ENCODE peak calls at places on chromosomes 11 and 22, in five cellular contexts. One of them, this sample, is unnamed.

GRCh38 chr11:2142300-2142759 is 3.1 kb upstream of the IGF2 start:
- DNase-seq in right lobe of liver: no peak
- DNase-seq in epithelial cell of esophagus: peak
- DNase-seq in fibroblast of mammary gland: peak
- DNase-seq in heart left ventricle: no peak
- DNase-seq in this sample: peak

GRCh38 chr11:70014291-70014690 is 63.8 kb upstream of the ANO1 start:
- DNase-seq in right lobe of liver: peak
- DNase-seq in epithelial cell of esophagus: no peak
- DNase-seq in fibroblast of mammary gland: no peak
- DNase-seq in heart left ventricle: no peak
- DNase-seq in this sample: no peak

GRCh38 chr11:93585758-93586157 is 42.6 kb upstream of the SMCO4 start:
- DNase-seq in right lobe of liver: peak
- DNase-seq in epithelial cell of esophagus: peak
- DNase-seq in fibroblast of mammary gland: peak
- DNase-seq in heart left ventricle: no peak
- DNase-seq in this sample: peak

GRCh38 chr22:25698461-25698860 is 43.5 kb upstream of the MYO18B start:
- DNase-seq in right lobe of liver: no peak
- DNase-seq in epithelial cell of esophagus: no peak
- DNase-seq in fibroblast of mammary gland: no peak
- DNase-seq in heart left ventricle: no peak
- DNase-seq in this sample: no peak

GRCh38 chr11:71996946-71997345 is 1.8 kb upstream of the IL18BP start:
- DNase-seq in right lobe of liver: peak
- DNase-seq in epithelial cell of esophagus: no peak
- DNase-seq in fibroblast of mammary gland: no peak
- DNase-seq in heart left ventricle: peak
- DNase-seq in this sample: no peak

GRCh38 chr11:2666828-2667570 is 32.8 kb downstream of the KCNQ1OT1 start:
- DNase-seq in right lobe of liver: no peak
- DNase-seq in epithelial cell of esophagus: no peak
- DNase-seq in fibroblast of mammary gland: peak
- DNase-seq in heart left ventricle: no peak
- DNase-seq in this sample: no peak

GRCh38 chr22:46436595-46437163 is 100.7 kb downstream of the CELSR1 start:
- DNase-seq in right lobe of liver: no peak
- DNase-seq in epithelial cell of esophagus: peak
- DNase-seq in fibroblast of mammary gland: peak
- DNase-seq in heart left ventricle: no peak
- DNase-seq in this sample: peak

GRCh38 chr11:21771097-21771496 is 421.8 kb upstream of the ANO5 start:
- DNase-seq in right lobe of liver: no peak
- DNase-seq in epithelial cell of esophagus: peak
- DNase-seq in fibroblast of mammary gland: no peak
- DNase-seq in heart left ventricle: no peak
- DNase-seq in this sample: no peak

GRCh38 chr11:100546714-100547113 is 140.4 kb upstream of the ARHGAP42 start:
- DNase-seq in right lobe of liver: no peak
- DNase-seq in epithelial cell of esophagus: peak
- DNase-seq in fibroblast of mammary gland: peak
- DNase-seq in heart left ventricle: no peak
- DNase-seq in this sample: peak

DNA sequence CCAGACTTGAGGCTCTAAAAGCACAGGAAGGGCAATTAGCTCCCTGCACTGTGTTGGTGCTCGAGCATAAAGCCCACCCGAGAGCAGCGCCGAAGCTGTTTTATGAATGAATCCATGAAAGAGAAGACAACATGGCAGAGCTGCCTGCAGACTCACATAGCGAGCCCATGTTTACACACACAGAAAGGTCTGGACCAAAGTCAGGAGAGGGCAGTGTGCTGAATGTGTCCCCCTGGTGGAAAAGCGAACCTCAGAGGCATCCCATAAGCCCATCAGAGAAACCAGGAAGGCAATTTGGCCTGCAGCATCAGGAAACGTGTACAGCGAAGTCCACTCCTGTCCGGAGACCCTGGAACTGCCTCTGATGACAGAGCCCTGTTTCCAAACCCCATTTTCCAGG is 37.1 kb downstream of the CHRDL2 start:
- DNase-seq in right lobe of liver: no peak
- DNase-seq in epithelial cell of esophagus: no peak
- DNase-seq in fibroblast of mammary gland: no peak
- DNase-seq in heart left ventricle: no peak
- DNase-seq in this sample: no peak
- TF ChIP-seq CTCF in right lobe of liver: peak
- TF ChIP-seq CTCF in epithelial cell of esophagus: no peak
- TF ChIP-seq CTCF in fibroblast of mammary gland: peak
- TF ChIP-seq CTCF in heart left ventricle: no peak
- TF ChIP-seq CTCF in this sample: peak

GRCh38 chr22:21937821-21938070 is 14.9 kb downstream of the PPM1F start:
- DNase-seq in right lobe of liver: no peak
- DNase-seq in epithelial cell of esophagus: peak
- DNase-seq in fibroblast of mammary gland: peak
- DNase-seq in heart left ventricle: no peak
- DNase-seq in this sample: no peak
- H3K4me3 ChIP-seq in right lobe of liver: no peak
- H3K4me3 ChIP-seq in epithelial cell of esophagus: no peak
- H3K4me3 ChIP-seq in fibroblast of mammary gland: peak
- H3K4me3 ChIP-seq in heart left ventricle: peak
- H3K4me3 ChIP-seq in this sample: peak

GRCh38 chr22:20882855-20883254 is 24.0 kb downstream of the SNAP29 start:
- DNase-seq in right lobe of liver: no peak
- DNase-seq in epithelial cell of esophagus: no peak
- DNase-seq in fibroblast of mammary gland: no peak
- DNase-seq in heart left ventricle: no peak
- DNase-seq in this sample: no peak

GRCh38 chr22:20885017-20885556 is 26.3 kb downstream of the SNAP29 start:
- DNase-seq in right lobe of liver: no peak
- DNase-seq in epithelial cell of esophagus: no peak
- DNase-seq in fibroblast of mammary gland: no peak
- DNase-seq in heart left ventricle: no peak
- DNase-seq in this sample: no peak

GRCh38 chr22:20881231-20881630 is 22.4 kb downstream of the SNAP29 start:
- DNase-seq in right lobe of liver: no peak
- DNase-seq in epithelial cell of esophagus: peak
- DNase-seq in fibroblast of mammary gland: peak
- DNase-seq in heart left ventricle: no peak
- DNase-seq in this sample: no peak

GRCh38 chr22:20884454-20884853 is 25.6 kb downstream of the SNAP29 start:
- DNase-seq in right lobe of liver: no peak
- DNase-seq in epithelial cell of esophagus: no peak
- DNase-seq in fibroblast of mammary gland: no peak
- DNase-seq in heart left ventricle: no peak
- DNase-seq in this sample: no peak

GRCh38 chr22:20881869-20882815 is 23.3 kb downstream of the SNAP29 start:
- DNase-seq in right lobe of liver: no peak
- DNase-seq in epithelial cell of esophagus: no peak
- DNase-seq in fibroblast of mammary gland: no peak
- DNase-seq in heart left ventricle: no peak
- DNase-seq in this sample: no peak
- TF ChIP-seq CTCF in right lobe of liver: no peak
- TF ChIP-seq CTCF in epithelial cell of esophagus: no peak
- TF ChIP-seq CTCF in fibroblast of mammary gland: no peak
- TF ChIP-seq CTCF in heart left ventricle: no peak
- TF ChIP-seq CTCF in this sample: no peak

GRCh38 chr11:128483211-128483788 is 104.1 kb downstream of the ETS1 start:
- DNase-seq in right lobe of liver: no peak
- DNase-seq in epithelial cell of esophagus: no peak
- DNase-seq in fibroblast of mammary gland: no peak
- DNase-seq in heart left ventricle: no peak
- DNase-seq in this sample: no peak
- H3K4me3 ChIP-seq in right lobe of liver: no peak
- H3K4me3 ChIP-seq in epithelial cell of esophagus: no peak
- H3K4me3 ChIP-seq in fibroblast of mammary gland: no peak
- H3K4me3 ChIP-seq in heart left ventricle: no peak
- H3K4me3 ChIP-seq in this sample: no peak

GRCh38 chr11:64631675-64632074 is 40.7 kb downstream of the SLC22A12 start:
- DNase-seq in right lobe of liver: no peak
- DNase-seq in epithelial cell of esophagus: no peak
- DNase-seq in fibroblast of mammary gland: no peak
- DNase-seq in heart left ventricle: no peak
- DNase-seq in this sample: no peak

GRCh38 chr11:64629103-64629502 is 38.1 kb downstream of the SLC22A12 start:
- DNase-seq in right lobe of liver: no peak
- DNase-seq in epithelial cell of esophagus: no peak
- DNase-seq in fibroblast of mammary gland: no peak
- DNase-seq in heart left ventricle: no peak
- DNase-seq in this sample: no peak

GRCh38 chr11:64628596-64628995 is 37.6 kb downstream of the SLC22A12 start:
- DNase-seq in right lobe of liver: no peak
- DNase-seq in epithelial cell of esophagus: no peak
- DNase-seq in fibroblast of mammary gland: no peak
- DNase-seq in heart left ventricle: no peak
- DNase-seq in this sample: no peak

GRCh38 chr11:64632237-64632636 is 41.2 kb downstream of the SLC22A12 start:
- DNase-seq in right lobe of liver: no peak
- DNase-seq in epithelial cell of esophagus: no peak
- DNase-seq in fibroblast of mammary gland: no peak
- DNase-seq in heart left ventricle: no peak
- DNase-seq in this sample: no peak

GRCh38 chr11:64629796-64630562 is 39.0 kb downstream of the SLC22A12 start:
- DNase-seq in right lobe of liver: no peak
- DNase-seq in epithelial cell of esophagus: peak
- DNase-seq in fibroblast of mammary gland: no peak
- DNase-seq in heart left ventricle: no peak
- DNase-seq in this sample: no peak
- TF ChIP-seq CTCF in right lobe of liver: no peak
- TF ChIP-seq CTCF in epithelial cell of esophagus: no peak
- TF ChIP-seq CTCF in fibroblast of mammary gland: no peak
- TF ChIP-seq CTCF in heart left ventricle: no peak
- TF ChIP-seq CTCF in this sample: no peak

DNA sequence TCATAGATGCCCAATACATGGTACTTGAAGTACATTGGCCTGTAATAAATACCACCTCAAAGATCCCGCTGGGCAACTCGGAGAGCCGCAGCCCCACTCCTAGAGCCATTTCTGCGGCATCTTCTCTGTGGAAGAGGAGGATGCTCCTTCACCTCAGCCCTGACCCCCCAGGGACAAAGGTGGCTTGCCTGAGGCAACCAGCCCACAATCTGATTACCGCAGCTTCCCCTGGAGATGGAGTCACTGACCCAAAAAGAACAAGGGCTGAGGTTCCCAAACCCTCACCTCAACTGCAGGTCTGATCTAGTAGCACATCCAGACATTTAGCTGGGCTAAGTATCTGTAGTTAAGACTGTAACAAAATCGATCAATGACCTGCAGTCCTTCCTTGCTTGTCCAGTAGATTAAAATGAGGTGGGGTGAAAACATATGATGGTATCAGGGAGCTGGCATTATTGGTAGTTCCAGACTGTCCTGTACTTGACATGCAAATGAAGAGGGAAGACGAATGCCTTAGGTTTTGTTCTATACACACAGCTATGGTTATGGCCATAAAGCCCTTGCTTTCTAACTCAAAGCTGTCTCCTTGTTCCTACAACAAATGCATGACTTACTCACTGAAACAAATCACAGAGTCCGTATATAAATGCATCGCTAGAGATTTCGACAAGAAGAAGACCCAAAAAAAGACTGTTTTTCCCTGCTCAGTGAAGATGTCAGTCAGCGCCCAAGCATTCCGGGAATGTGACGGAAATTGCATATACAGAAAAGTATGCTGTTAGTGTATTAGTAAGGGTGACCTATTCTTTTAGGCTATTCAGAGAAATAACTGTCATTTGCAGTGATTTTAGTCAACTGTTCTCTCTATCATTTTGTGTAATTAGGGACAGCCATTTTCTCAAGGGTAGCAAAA is 33.7 kb downstream of the C11orf71 start:
- DNase-seq in right lobe of liver: no peak
- DNase-seq in epithelial cell of esophagus: peak
- DNase-seq in fibroblast of mammary gland: peak
- DNase-seq in heart left ventricle: no peak
- DNase-seq in this sample: peak
- H3K4me3 ChIP-seq in right lobe of liver: no peak
- H3K4me3 ChIP-seq in epithelial cell of esophagus: no peak
- H3K4me3 ChIP-seq in fibroblast of mammary gland: no peak
- H3K4me3 ChIP-seq in heart left ventricle: no peak
- H3K4me3 ChIP-seq in this sample: no peak

DNA sequence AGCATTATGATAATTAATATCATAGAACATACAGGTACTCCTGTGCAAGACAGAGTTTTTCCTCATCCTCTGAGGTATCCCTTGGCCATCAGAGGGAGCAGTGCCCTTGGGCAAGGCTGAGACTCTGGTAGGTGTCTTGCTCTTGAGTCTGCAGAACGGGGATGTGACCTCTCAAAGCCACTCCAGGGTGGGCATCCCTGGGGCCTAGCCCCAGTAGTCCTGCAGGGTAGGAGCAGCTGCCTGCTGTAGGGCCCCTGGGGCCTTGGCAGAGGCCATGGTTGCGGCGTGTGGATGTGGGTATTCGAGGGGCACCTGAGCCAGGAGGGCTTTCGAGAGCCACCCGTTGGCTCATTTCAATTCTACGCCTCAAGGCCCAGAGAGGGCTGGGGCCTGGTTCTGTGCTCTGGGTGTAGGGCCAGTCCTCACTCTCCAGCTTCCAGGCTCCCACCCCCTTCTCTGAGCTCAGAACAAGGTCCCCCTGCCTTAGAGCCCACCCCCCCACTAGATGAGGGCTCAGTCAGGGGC is 7.7 kb upstream of the OMP start:
- DNase-seq in right lobe of liver: peak
- DNase-seq in epithelial cell of esophagus: no peak
- DNase-seq in fibroblast of mammary gland: no peak
- DNase-seq in heart left ventricle: peak
- DNase-seq in this sample: no peak
- TF ChIP-seq CTCF in right lobe of liver: no peak
- TF ChIP-seq CTCF in epithelial cell of esophagus: no peak
- TF ChIP-seq CTCF in fibroblast of mammary gland: no peak
- TF ChIP-seq CTCF in heart left ventricle: no peak
- TF ChIP-seq CTCF in this sample: peak

DNA sequence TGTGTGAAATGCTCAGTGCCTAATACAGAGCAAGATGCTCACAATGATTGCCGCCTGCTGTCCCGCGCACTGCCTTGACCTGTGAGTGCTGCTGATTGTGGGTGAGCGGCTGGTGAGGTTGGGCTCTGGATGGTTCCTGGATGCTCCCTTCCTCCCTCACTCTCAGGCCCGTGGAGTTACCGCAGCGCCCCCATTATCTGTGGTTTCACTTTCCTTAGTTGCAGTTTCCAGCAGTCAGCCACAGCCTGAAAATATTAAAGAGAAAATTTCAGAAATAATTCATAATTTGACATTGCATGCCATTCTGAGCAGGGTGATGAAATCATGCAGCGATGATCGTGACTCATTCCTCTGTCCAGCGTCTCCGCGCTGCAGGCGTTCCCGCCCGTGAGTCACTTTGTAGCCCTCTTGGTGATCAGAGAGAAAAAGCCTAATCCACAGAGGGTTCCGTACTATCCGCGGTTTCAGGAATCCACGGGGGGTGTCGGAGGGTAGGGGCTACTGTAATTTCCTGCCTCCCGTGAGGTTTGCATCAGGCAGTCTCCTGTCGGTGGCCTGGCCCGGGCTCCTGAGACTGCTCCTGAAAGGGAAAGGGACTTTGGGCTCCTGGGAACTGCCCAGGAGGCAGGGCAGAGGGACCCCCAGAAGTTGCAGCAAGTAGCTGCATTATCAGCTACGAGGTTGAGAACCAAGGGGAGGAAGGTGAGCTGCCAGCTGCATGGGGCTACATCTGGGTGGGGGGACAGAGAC is 10.6 kb downstream of the RPL3 start:
- DNase-seq in right lobe of liver: no peak
- DNase-seq in epithelial cell of esophagus: peak
- DNase-seq in fibroblast of mammary gland: peak
- DNase-seq in heart left ventricle: peak
- DNase-seq in this sample: peak
- H3K4me3 ChIP-seq in right lobe of liver: no peak
- H3K4me3 ChIP-seq in epithelial cell of esophagus: peak
- H3K4me3 ChIP-seq in fibroblast of mammary gland: peak
- H3K4me3 ChIP-seq in heart left ventricle: peak
- H3K4me3 ChIP-seq in this sample: peak